ENCODE peak calls at places on chromosomes 2 and 18, in five cellular contexts. One of them, this sample, is unnamed.

GRCh38 chr2:136117391-136117841 is 533 bp downstream of the CXCR4 start:
- DNase-seq in HEK293T: peak; percentile 33
- DNase-seq in neural crest cell: peak; percentile 45
- DNase-seq in activated CD8-positive, alpha-beta memory T cell treated with anti-CD3 and anti-CD28 coated beads for 24 hours: peak; percentile 85
- DNase-seq in stromal cell of bone marrow: no peak
- DNase-seq in this sample: peak; percentile 55

GRCh38 chr2:149410701-149411484 is 80.5 kb downstream of the LYPD6 start:
- DNase-seq in stromal cell of bone marrow: no peak
- DNase-seq in activated CD8-positive, alpha-beta memory T cell treated with anti-CD3 and anti-CD28 coated beads for 24 hours: no peak
- DNase-seq in neural crest cell: no peak
- DNase-seq in HEK293T: no peak
- DNase-seq in this sample: no peak

GRCh38 chr2:30217644-30218361 is 13.5 kb upstream of the LBH start:
- DNase-seq in stromal cell of bone marrow: no peak
- DNase-seq in HEK293T: no peak
- DNase-seq in neural crest cell: no peak
- DNase-seq in activated CD8-positive, alpha-beta memory T cell treated with anti-CD3 and anti-CD28 coated beads for 24 hours: peak; percentile 49
- DNase-seq in this sample: peak; percentile 50

GRCh38 chr2:37083873-37084792 is at the start of the genes GPATCH11 and HEATR5B:
- DNase-seq in activated CD8-positive, alpha-beta memory T cell treated with anti-CD3 and anti-CD28 coated beads for 24 hours: peak; percentile 94
- DNase-seq in HEK293T: peak; percentile 99
- DNase-seq in neural crest cell: peak; percentile 90
- DNase-seq in stromal cell of bone marrow: peak; percentile 90
- DNase-seq in this sample: peak; percentile 98

GRCh38 chr2:81734981-81735380 is 1430.4 kb upstream of the LRRTM1 start:
- DNase-seq in stromal cell of bone marrow: no peak
- DNase-seq in activated CD8-positive, alpha-beta memory T cell treated with anti-CD3 and anti-CD28 coated beads for 24 hours: no peak
- DNase-seq in HEK293T: no peak
- DNase-seq in neural crest cell: no peak
- DNase-seq in this sample: no peak

GRCh38 chr2:75353131-75353530 is 153.8 kb upstream of the TACR1 start:
- DNase-seq in stromal cell of bone marrow: no peak
- DNase-seq in neural crest cell: no peak
- DNase-seq in HEK293T: no peak
- DNase-seq in activated CD8-positive, alpha-beta memory T cell treated with anti-CD3 and anti-CD28 coated beads for 24 hours: no peak
- DNase-seq in this sample: no peak

GRCh38 chr2:163453920-163454319 is 281.9 kb downstream of the FIGN start:
- DNase-seq in neural crest cell: no peak
- DNase-seq in HEK293T: no peak
- DNase-seq in activated CD8-positive, alpha-beta memory T cell treated with anti-CD3 and anti-CD28 coated beads for 24 hours: no peak
- DNase-seq in stromal cell of bone marrow: no peak
- DNase-seq in this sample: no peak

GRCh38 chr18:75125359-75126331 is 83.3 kb downstream of the PTGR3 start:
- DNase-seq in stromal cell of bone marrow: no peak
- DNase-seq in HEK293T: no peak
- DNase-seq in neural crest cell: no peak
- DNase-seq in activated CD8-positive, alpha-beta memory T cell treated with anti-CD3 and anti-CD28 coated beads for 24 hours: no peak
- DNase-seq in this sample: no peak

GRCh38 chr2:100861340-100861739 is 41.4 kb downstream of the NPAS2 start:
- DNase-seq in neural crest cell: no peak
- DNase-seq in activated CD8-positive, alpha-beta memory T cell treated with anti-CD3 and anti-CD28 coated beads for 24 hours: no peak
- DNase-seq in HEK293T: no peak
- DNase-seq in stromal cell of bone marrow: no peak
- DNase-seq in this sample: no peak

GRCh38 chr2:18362696-18363095 is 197.8 kb downstream of the RDH14 start:
- DNase-seq in HEK293T: no peak
- DNase-seq in activated CD8-positive, alpha-beta memory T cell treated with anti-CD3 and anti-CD28 coated beads for 24 hours: no peak
- DNase-seq in neural crest cell: no peak
- DNase-seq in stromal cell of bone marrow: peak; percentile 54
- DNase-seq in this sample: no peak

GRCh38 chr2:70793450-70793849 is 3.0 kb upstream of the FIGLA start:
- DNase-seq in neural crest cell: no peak
- DNase-seq in HEK293T: no peak
- DNase-seq in stromal cell of bone marrow: no peak
- DNase-seq in activated CD8-positive, alpha-beta memory T cell treated with anti-CD3 and anti-CD28 coated beads for 24 hours: no peak
- DNase-seq in this sample: no peak

GRCh38 chr2:101012706-101013181 is 10.7 kb downstream of the RPL31 start:
- DNase-seq in HEK293T: peak; percentile 50
- DNase-seq in activated CD8-positive, alpha-beta memory T cell treated with anti-CD3 and anti-CD28 coated beads for 24 hours: peak; percentile 58
- DNase-seq in stromal cell of bone marrow: no peak
- DNase-seq in neural crest cell: peak; percentile 54
- DNase-seq in this sample: peak; percentile 75

GRCh38 chr2:204635478-204635877 is 90.2 kb downstream of the PARD3B start:
- DNase-seq in activated CD8-positive, alpha-beta memory T cell treated with anti-CD3 and anti-CD28 coated beads for 24 hours: no peak
- DNase-seq in stromal cell of bone marrow: no peak
- DNase-seq in neural crest cell: no peak
- DNase-seq in HEK293T: no peak
- DNase-seq in this sample: no peak

GRCh38 chr18:22844184-22844583 is 88.9 kb upstream of the RBBP8 start:
- DNase-seq in neural crest cell: no peak
- DNase-seq in activated CD8-positive, alpha-beta memory T cell treated with anti-CD3 and anti-CD28 coated beads for 24 hours: no peak
- DNase-seq in HEK293T: no peak
- DNase-seq in stromal cell of bone marrow: no peak
- DNase-seq in this sample: no peak

GRCh38 chr2:86297382-86298147 is 39.9 kb downstream of the REEP1 start:
- DNase-seq in HEK293T: no peak
- DNase-seq in activated CD8-positive, alpha-beta memory T cell treated with anti-CD3 and anti-CD28 coated beads for 24 hours: peak; percentile 50
- DNase-seq in neural crest cell: no peak
- DNase-seq in stromal cell of bone marrow: no peak
- DNase-seq in this sample: peak; percentile 71

GRCh38 chr18:29188760-29189159 is 1011.8 kb upstream of the CDH2 start:
- DNase-seq in activated CD8-positive, alpha-beta memory T cell treated with anti-CD3 and anti-CD28 coated beads for 24 hours: no peak
- DNase-seq in HEK293T: no peak
- DNase-seq in neural crest cell: no peak
- DNase-seq in stromal cell of bone marrow: no peak
- DNase-seq in this sample: no peak

GRCh38 chr2:62724886-62725711 is 19.6 kb downstream of the EHBP1 start:
- DNase-seq in neural crest cell: no peak
- DNase-seq in HEK293T: no peak
- DNase-seq in activated CD8-positive, alpha-beta memory T cell treated with anti-CD3 and anti-CD28 coated beads for 24 hours: no peak
- DNase-seq in stromal cell of bone marrow: no peak
- DNase-seq in this sample: peak; percentile 89

GRCh38 chr2:33426666-33427231 is 49.7 kb upstream of the RASGRP3 start:
- DNase-seq in neural crest cell: no peak
- DNase-seq in HEK293T: no peak
- DNase-seq in stromal cell of bone marrow: no peak
- DNase-seq in activated CD8-positive, alpha-beta memory T cell treated with anti-CD3 and anti-CD28 coated beads for 24 hours: no peak
- DNase-seq in this sample: no peak

GRCh38 chr2:205675861-205676516 is 6.3 kb upstream of the NRP2 start:
- DNase-seq in activated CD8-positive, alpha-beta memory T cell treated with anti-CD3 and anti-CD28 coated beads for 24 hours: no peak
- DNase-seq in stromal cell of bone marrow: no peak
- DNase-seq in neural crest cell: no peak
- DNase-seq in HEK293T: peak; percentile 52
- DNase-seq in this sample: peak; percentile 76

GRCh38 chr2:207869784-207870778 is 100.4 kb upstream of the FZD5 start:
- DNase-seq in neural crest cell: no peak
- DNase-seq in stromal cell of bone marrow: peak; percentile 80
- DNase-seq in activated CD8-positive, alpha-beta memory T cell treated with anti-CD3 and anti-CD28 coated beads for 24 hours: no peak
- DNase-seq in HEK293T: no peak
- DNase-seq in this sample: no peak

This sample was measured in Karpas-422.